ENCODE peak calls at places on chromosome 19, in six cellular contexts. A is HTR-8/SVneo, F is ecto neural progenitor cell, O is NCI-H460, H is NCI-H2171 treated with DMSO at 0.1 percent for 48 hours, V is psoas muscle. L is an unnamed sample.
A peak's percentile ranks its signal among the peaks of the same experiment; 100 is the strongest.

GRCh38 chr19:48928164-48929005 is 5.1 kb upstream of the DHDH start:
- DNase-seq in A (no peak), F (no peak), O (no peak), H (no peak), V (no peak), L (no peak)

GRCh38 chr19:37654525-37654832 is 786 bp downstream of the ZFP30 start:
- DNase-seq in A (no peak), F (no peak), O (no peak), H (peak; percentile 57), V (no peak), L (peak; percentile 1)

GRCh38 chr19:35846038-35846668 is 6.2 kb downstream of the NPHS1 start:
- DNase-seq in A (no peak), F (no peak), O (no peak), H (peak; percentile 61), V (no peak), L (no peak)

GRCh38 chr19:15550273-15550672 is 41.9 kb downstream of the CYP4F22 start:
- DNase-seq in A (no peak), F (no peak), O (no peak), H (no peak), V (no peak), L (no peak)

GRCh38 chr19:19627716-19628498 is at the start of gene LPAR2:
- DNase-seq in A (no peak), F (peak; percentile 75), O (no peak), H (peak; percentile 75), V (peak; percentile 56), L (peak; percentile 84)

GRCh38 chr19:35247526-35248309 is 1.1 kb upstream of the LSR start:
- DNase-seq in A (peak; percentile 75), F (peak; percentile 94), O (no peak), H (peak; percentile 79), V (no peak), L (peak; percentile 49)

GRCh38 chr19:574658-575526 is 2.5 kb downstream of the BSG start:
- DNase-seq in A (no peak), F (no peak), O (no peak), H (no peak), V (no peak), L (no peak)

GRCh38 chr19:43562698-43563241 is 12.6 kb downstream of the XRCC1 start:
- DNase-seq in A (peak; percentile 33), F (no peak), O (peak; percentile 52), H (peak; percentile 14), V (peak; percentile 91), L (peak; percentile 94)

GRCh38 chr19:10864538-10864899 is 6.8 kb upstream of the CARM1 start:
- DNase-seq in A (peak; percentile 94), F (peak; percentile 89), O (peak; percentile 72), H (peak; percentile 76), V (peak; percentile 92), L (peak; percentile 68)

GRCh38 chr19:13843104-13843921 is 33.6 kb upstream of the NANOS3 start:
- DNase-seq in A (no peak), F (peak; percentile 71), O (peak; percentile 64), H (no peak), V (peak; percentile 69), L (no peak)

GRCh38 chr19:39146686-39147450 is 21.3 kb downstream of the PAK4 start:
- DNase-seq in A (no peak), F (no peak), O (no peak), H (no peak), V (no peak), L (no peak)

GRCh38 chr19:5466072-5466471 is 10.9 kb downstream of the ZNRF4 start:
- DNase-seq in A (no peak), F (no peak), O (no peak), H (no peak), V (no peak), L (no peak)

GRCh38 chr19:16301999-16302694 is 22.5 kb upstream of the KLF2 start:
- DNase-seq in A (no peak), F (no peak), O (no peak), H (no peak), V (peak; percentile 84), L (no peak)

GRCh38 chr19:51737924-51738323 is 13.8 kb downstream of the FPR1 start:
- DNase-seq in A (no peak), F (no peak), O (no peak), H (no peak), V (no peak), L (no peak)

GRCh38 chr19:2260341-2260751 is 4.1 kb upstream of the JSRP1 start:
- DNase-seq in A (no peak), F (no peak), O (no peak), H (no peak), V (no peak), L (no peak)

GRCh38 chr19:31436121-31436776 is 87.0 kb upstream of the TSHZ3 start:
- DNase-seq in A (no peak), F (no peak), O (no peak), H (no peak), V (no peak), L (no peak)

GRCh38 chr19:22595918-22596341 is 38.2 kb upstream of the ZNF492 start:
- DNase-seq in A (no peak), F (no peak), O (no peak), H (no peak), V (no peak), L (no peak)

GRCh38 chr19:8610041-8610927 is at the start of gene ADAMTS10:
- DNase-seq in A (peak; percentile 41), F (peak; percentile 67), O (no peak), H (no peak), V (no peak), L (peak; percentile 45)

GRCh38 chr19:32870154-32870573 is 597 bp upstream of the SLC7A9 start:
- DNase-seq in A (no peak), F (peak; percentile 60), O (no peak), H (no peak), V (peak; percentile 31), L (no peak)

GRCh38 chr19:406999-407491 is 1.9 kb downstream of the C2CD4C start:
- DNase-seq in A (no peak), F (no peak), O (no peak), H (no peak), V (peak; percentile 20), L (no peak)

GRCh38 chr19:30123611-30124010 is 181.6 kb downstream of the URI1 start:
- DNase-seq in A (no peak), F (no peak), O (no peak), H (no peak), V (no peak), L (no peak)